ENCODE peak calls at places on chromosomes 2 and 18, in nine cellular contexts. Y is NCI-H1436; U is fibroblast of mammary gland; X is MCF 10A; E is naive thymus-derived CD8-positive, alpha-beta T cell; P is colonic mucosa; T is aorta; H is GM13976; V is renal cortical epithelial cell. G is an unnamed sample.

GRCh38 chr2:128408349-128409305 is 90.0 kb upstream of the HS6ST1 start:
- DNase-seq in V (no peak), Y (no peak), X (peak), P (no peak), T (peak), E (no peak), H (no peak), U (peak), G (no peak)

GRCh38 chr18:5964996-5965395 is 69.7 kb upstream of the TMEM200C start:
- DNase-seq in X (no peak), V (no peak), Y (no peak), U (no peak), H (no peak), P (no peak), T (no peak), E (no peak), G (no peak)

GRCh38 chr2:69780907-69781306 is 39.0 kb downstream of the ANXA4 start:
- DNase-seq in V (no peak), Y (no peak), U (no peak), H (no peak), T (no peak), X (no peak), P (no peak), E (no peak), G (no peak)

GRCh38 chr18:5414546-5414945 is 119.0 kb upstream of the ZBTB14 start:
- DNase-seq in U (no peak), E (no peak), X (no peak), V (no peak), H (no peak), T (no peak), Y (no peak), P (no peak), G (no peak)

GRCh38 chr2:149037851-149038250 is 648 bp upstream of the LYPD6B start:
- DNase-seq in E (no peak), U (no peak), H (no peak), Y (no peak), V (peak), P (peak), T (no peak), X (peak), G (no peak)

GRCh38 chr2:205323929-205324328 is 358.4 kb upstream of the NRP2 start:
- DNase-seq in X (peak), E (no peak), P (no peak), Y (no peak), U (peak), V (peak), H (peak), T (no peak), G (no peak)

GRCh38 chr2:9102861-9103662 is 99.6 kb upstream of the MBOAT2 start:
- DNase-seq in E (no peak), Y (no peak), T (peak), V (peak), U (no peak), X (peak), P (peak), H (no peak), G (no peak)

GRCh38 chr18:4319738-4320677 is 135.1 kb downstream of the DLGAP1 start:
- DNase-seq in X (no peak), P (no peak), U (no peak), V (no peak), H (peak), Y (no peak), T (no peak), E (no peak), G (peak)

GRCh38 chr2:168552450-168552856 is 96.4 kb downstream of the CERS6 start:
- DNase-seq in V (no peak), Y (no peak), X (no peak), E (no peak), T (no peak), P (no peak), U (no peak), H (peak), G (peak)

GRCh38 chr2:54558188-54558975 is 102.3 kb downstream of the SPTBN1 start:
- DNase-seq in X (peak), H (peak), U (peak), Y (peak), V (peak), E (peak), P (peak), T (peak), G (peak)

GRCh38 chr2:23505984-23506380 is 121.0 kb downstream of the KLHL29 start:
- DNase-seq in V (no peak), H (no peak), E (no peak), T (no peak), X (peak), Y (no peak), U (peak), P (no peak), G (no peak)

GRCh38 chr2:8682719-8683667 is 1.1 kb downstream of the ID2 start:
- DNase-seq in T (no peak), H (no peak), E (peak), U (peak), Y (no peak), P (peak), X (peak), V (peak), G (no peak)

GRCh38 chr18:23238152-23238531 is 102.9 kb downstream of the CABLES1 start:
- DNase-seq in P (no peak), T (no peak), U (peak), V (peak), Y (no peak), E (no peak), X (no peak), H (no peak), G (no peak)

GRCh38 chr2:219556413-219556812 is 12.6 kb downstream of the TMEM198 start:
- DNase-seq in V (no peak), Y (no peak), P (no peak), U (no peak), X (no peak), T (no peak), E (no peak), H (no peak), G (no peak)

GRCh38 chr2:33134086-33134763 is 187.5 kb downstream of the LTBP1 start:
- DNase-seq in P (peak), V (peak), U (peak), Y (no peak), H (no peak), T (peak), X (peak), E (no peak), G (no peak)

GRCh38 chr2:171568085-171568484 is 45.8 kb downstream of the CYBRD1 start:
- DNase-seq in Y (no peak), E (no peak), X (no peak), T (no peak), P (no peak), U (peak), H (no peak), V (peak), G (no peak)

GRCh38 chr2:50529600-50530218 is 502.2 kb downstream of the NRXN1 start:
- DNase-seq in P (no peak), E (no peak), H (peak), T (no peak), U (peak), V (peak), X (peak), Y (peak), G (peak)

GRCh38 chr18:52481116-52481515 is 141.1 kb downstream of the DCC start:
- DNase-seq in H (no peak), Y (no peak), P (peak), U (no peak), V (no peak), E (no peak), X (no peak), T (no peak), G (no peak)

GRCh38 chr2:96923810-96924774 is 54.2 kb upstream of the SEMA4C start:
- DNase-seq in Y (no peak), T (no peak), E (peak), P (no peak), V (no peak), U (no peak), H (no peak), X (no peak), G (no peak)

GRCh38 chr2:42141687-42142475 is 27.3 kb upstream of the EML4 start:
- DNase-seq in P (peak), U (peak), V (peak), Y (peak), T (peak), H (no peak), E (peak), X (peak), G (no peak)

GRCh38 chr18:6729247-6730091 is at the start of gene ARHGAP28:
- DNase-seq in E (no peak), X (peak), H (peak), T (peak), V (peak), P (peak), U (peak), Y (peak), G (peak)

GRCh38 chr2:160379399-160379798 is 114.2 kb downstream of the RBMS1 start:
- DNase-seq in H (no peak), V (no peak), P (no peak), T (no peak), X (peak), E (no peak), Y (no peak), U (peak), G (no peak)

GRCh38 chr2:1744446-1745170 is at the start of gene PXDN:
- DNase-seq in E (no peak), T (peak), Y (peak), H (no peak), U (peak), V (no peak), X (peak), P (peak), G (no peak)

GRCh38 chr2:241666627-241667400 is 19.8 kb downstream of the DTYMK start:
- DNase-seq in E (no peak), V (no peak), X (no peak), U (no peak), Y (no peak), P (no peak), H (peak), T (no peak), G (no peak)

GRCh38 chr2:105373895-105374401 is 24.9 kb downstream of the FHL2 start:
- DNase-seq in P (no peak), T (no peak), X (no peak), Y (no peak), E (no peak), H (peak), V (no peak), U (no peak), G (peak)

GRCh38 chr2:54549912-54550518 is 93.9 kb downstream of the SPTBN1 start:
- DNase-seq in Y (no peak), U (no peak), P (peak), T (no peak), V (peak), E (no peak), X (no peak), H (no peak), G (no peak)

G was measured in GM20000.